ENCODE peak calls at places on chromosomes 12 and 14, in four cellular contexts. D is NCI-H1694, C is adipocyte, K is upper lobe of right lung. S is an unnamed sample.

GRCh38 chr14:51780006-51780692 is 80.3 kb upstream of the GNG2 start:
- DNase-seq in D (peak), K (no peak), C (peak), S (peak)

GRCh38 chr12:34298176-34298970 is 276.1 kb downstream of the ALG10 start:
- DNase-seq in K (peak), C (no peak), D (no peak), S (no peak)

GRCh38 chr12:127060310-127060847 is 1206.6 kb upstream of the TMEM132C start:
- DNase-seq in C (no peak), D (no peak), K (no peak), S (no peak)

GRCh38 chr12:122483969-122484368 is 16.8 kb downstream of the ZCCHC8 start:
- DNase-seq in C (no peak), D (no peak), K (no peak), S (no peak)

GRCh38 chr12:57808351-57808750 is 10.2 kb downstream of the AVIL start:
- DNase-seq in C (no peak), D (no peak), K (no peak), S (no peak)

GRCh38 chr12:97595936-97596335 is 133.3 kb downstream of the RMST start:
- DNase-seq in K (no peak), D (no peak), C (no peak), S (no peak)

GRCh38 chr12:88206636-88207035 is 64.5 kb downstream of the TMTC3 start:
- DNase-seq in K (no peak), D (no peak), C (peak), S (no peak)

GRCh38 chr12:93990832-93991748 is 157.3 kb upstream of the PLXNC1 start:
- DNase-seq in K (no peak), D (no peak), C (no peak), S (no peak)

GRCh38 chr12:42140901-42141300 is 3.8 kb downstream of the GXYLT1 start:
- DNase-seq in C (peak), K (no peak), D (no peak), S (no peak)

GRCh38 chr12:121713257-121714155 is 954 bp downstream of the TMEM120B start:
- DNase-seq in K (no peak), C (peak), D (no peak), S (no peak)

GRCh38 chr14:103519043-103519836 is 3.4 kb downstream of the CKB start:
- DNase-seq in K (peak), C (peak), D (no peak), S (no peak)

GRCh38 chr14:101595887-101596721 is 34.8 kb downstream of the DIO3 start:
- DNase-seq in D (no peak), K (no peak), C (no peak), S (peak)

GRCh38 chr12:47507221-47507620 is 198.6 kb downstream of the RPAP3 start:
- DNase-seq in K (no peak), C (peak), D (no peak), S (no peak)

GRCh38 chr12:51082561-51083139 is 746 bp downstream of the CSRNP2 start:
- DNase-seq in D (peak), C (peak), K (no peak), S (no peak)

GRCh38 chr12:26402648-26403047 is 207.3 kb downstream of the SSPN start:
- DNase-seq in D (no peak), C (no peak), K (no peak), S (no peak)

GRCh38 chr14:31243860-31244259 is 36.3 kb upstream of the HECTD1 start:
- DNase-seq in C (no peak), K (no peak), D (no peak), S (no peak)